ENCODE peak calls at places on chromosomes 12 and 14, in seven cellular contexts. A is fibroblast of villous mesenchyme; H is choroid plexus epithelial cell; Y is activated CD4-positive, alpha-beta T cell treated with anti-CD3 and anti-CD28 coated beads, Interleukin-2, amount 50 U/mL, for 1 hour; O is epithelial cell of esophagus; X is SK-N-MC; W is progenitor cell of endocrine pancreas. B is an unnamed sample.
A peak's percentile ranks its signal among the peaks of the same experiment; 100 is the strongest.

GRCh38 chr12:115963030-115963480 is 314.4 kb downstream of the MED13L start:
- DNase-seq in A (peak; percentile 67), H (peak; percentile 74), Y (no peak), O (peak; percentile 39), X (no peak), W (no peak), B (no peak)

GRCh38 chr12:80195737-80196136 is 96.4 kb downstream of the OTOGL start:
- DNase-seq in A (no peak), H (no peak), Y (no peak), O (peak; percentile 39), X (no peak), W (no peak), B (no peak)

GRCh38 chr14:35682802-35683201 is 126.3 kb downstream of the RALGAPA1 start:
- DNase-seq in A (no peak), H (peak; percentile 22), Y (no peak), O (no peak), X (no peak), W (no peak), B (no peak)

GRCh38 chr12:113860059-113860820 is 105.9 kb downstream of the RBM19 start:
- DNase-seq in A (no peak), H (no peak), Y (no peak), O (no peak), X (no peak), W (no peak), B (no peak)

GRCh38 chr12:110733857-110734373 is 8.8 kb downstream of the PPP1CC start:
- DNase-seq in A (no peak), H (no peak), Y (no peak), O (no peak), X (no peak), W (no peak), B (no peak)

GRCh38 chr12:27521066-27521465 is 2.9 kb upstream of the PPFIBP1 start:
- DNase-seq in A (peak; percentile 36), H (no peak), Y (no peak), O (no peak), X (no peak), W (no peak), B (peak; percentile 21)

GRCh38 chr14:36281309-36281708 is 39.1 kb downstream of the MBIP start:
- DNase-seq in A (no peak), H (peak; percentile 22), Y (no peak), O (no peak), X (no peak), W (no peak), B (peak; percentile 6)

GRCh38 chr12:115295886-115296285 is 611.9 kb upstream of the TBX3 start:
- DNase-seq in A (no peak), H (no peak), Y (no peak), O (no peak), X (no peak), W (no peak), B (no peak)

B was measured in dermis blood vessel endothelial cell.